ENCODE peak calls at places on chromosomes 5 and 9, in five cellular contexts. O, B, E, Z and C are unnamed samples.

GRCh38 chr9:88803551-88804288 is 187.5 kb upstream of the S1PR3 start:
- DNase-seq in B (peak; percentile 2), Z (peak; percentile 61), E (no peak), O (no peak), C (no peak)

GRCh38 chr5:161086456-161086855 is 234.4 kb upstream of the ATP10B start:
- DNase-seq in E (no peak), B (no peak), O (no peak), Z (peak; percentile 17), C (no peak)

GRCh38 chr5:44868541-44868940 is 59.8 kb downstream of the MRPS30 start:
- DNase-seq in Z (no peak), E (no peak), O (no peak), B (no peak), C (no peak)

GRCh38 chr9:130193531-130194405 is 21.6 kb downstream of the NCS1 start:
- DNase-seq in O (no peak), E (peak; percentile 67), Z (no peak), B (no peak), C (no peak)

GRCh38 chr9:99363509-99363908 is 141.4 kb downstream of the SEC61B start:
- DNase-seq in O (no peak), Z (no peak), E (no peak), B (no peak), C (no peak)

GRCh38 chr5:96957125-96958041 is 21.5 kb downstream of the LNPEP start:
- DNase-seq in Z (no peak), E (no peak), O (peak; percentile 52), B (no peak), C (no peak)

GRCh38 chr9:14400658-14400995 is 86.7 kb upstream of the NFIB start:
- DNase-seq in O (no peak), E (no peak), B (peak; percentile 20), Z (peak; percentile 41), C (no peak)

GRCh38 chr9:130276121-130276520 is 10.6 kb downstream of the HMCN2 start:
- DNase-seq in Z (peak; percentile 75), O (no peak), B (no peak), E (no peak), C (no peak)

GRCh38 chr5:150142189-150142788 is 13.4 kb downstream of the PDGFRB start:
- DNase-seq in B (no peak), E (no peak), O (no peak), Z (no peak), C (no peak)

GRCh38 chr9:109766351-109766750 is 13.6 kb upstream of the PALM2AKAP2 start:
- DNase-seq in Z (peak; percentile 94), B (no peak), O (no peak), E (no peak), C (peak; percentile 92)

GRCh38 chr5:156870498-156870839 is 20.4 kb downstream of the PPP1R2B start:
- DNase-seq in E (no peak), Z (no peak), O (no peak), B (no peak), C (no peak)

GRCh38 chr9:81588148-81588874 is 101.0 kb downstream of the TLE1 start:
- DNase-seq in E (no peak), B (no peak), Z (no peak), O (no peak), C (no peak)

GRCh38 chr5:43019615-43020293 is 20.4 kb downstream of the ANXA2R start:
- DNase-seq in Z (peak; percentile 88), O (peak; percentile 82), E (peak; percentile 45), B (peak; percentile 94), C (peak; percentile 54)

GRCh38 chr9:87542180-87542579 is 44.5 kb downstream of the DAPK1 start:
- DNase-seq in Z (no peak), E (no peak), O (no peak), B (no peak), C (no peak)

GRCh38 chr9:101536938-101537337 is 3.3 kb downstream of the RNF20 start:
- DNase-seq in E (peak; percentile 61), Z (peak; percentile 34), O (peak; percentile 17), B (no peak), C (no peak)

GRCh38 chr5:108258001-108258400 is 123.9 kb downstream of the FBXL17 start:
- DNase-seq in O (no peak), B (no peak), E (no peak), Z (peak; percentile 7), C (no peak)

GRCh38 chr9:128153117-128153946 is 4.1 kb downstream of the LCN2 start:
- DNase-seq in O (no peak), B (no peak), Z (no peak), E (no peak), C (no peak)

GRCh38 chr5:36073595-36074216 is 7.0 kb upstream of the UGT3A2 start:
- DNase-seq in Z (peak; percentile 13), E (no peak), O (no peak), B (peak; percentile 22), C (no peak)

GRCh38 chr5:34627794-34628193 is 28.3 kb upstream of the RAI14 start:
- DNase-seq in E (no peak), Z (peak; percentile 83), B (no peak), O (no peak), C (peak; percentile 10)

GRCh38 chr5:32201140-32201539 is 27.0 kb upstream of the GOLPH3 start:
- DNase-seq in E (no peak), Z (no peak), B (no peak), O (no peak), C (no peak)

GRCh38 chr5:84403773-84404172 is 19.1 kb upstream of the EDIL3 start:
- DNase-seq in E (no peak), O (no peak), B (no peak), Z (peak; percentile 49), C (peak; percentile 79)

GRCh38 chr9:129887210-129888084 is 52.2 kb downstream of the USP20 start:
- DNase-seq in B (no peak), Z (peak; percentile 45), E (no peak), O (peak; percentile 75), C (no peak)

GRCh38 chr9:113485761-113486115 is 22.2 kb downstream of the RGS3 start:
- DNase-seq in B (no peak), Z (no peak), O (no peak), E (no peak), C (no peak)

GRCh38 chr5:154293219-154293618 is 102.7 kb downstream of the GALNT10 start:
- DNase-seq in B (no peak), E (no peak), Z (no peak), O (no peak), C (no peak)